ENCODE peak calls at places on chromosomes 2 and 18, in seven cellular contexts. One of them, this sample, is unnamed.
A peak's percentile ranks its signal among the peaks of the same experiment; 100 is the strongest.

GRCh38 chr2:12567411-12567810 is 149.3 kb upstream of the TRIB2 start:
- DNase-seq in B cell: no peak
- DNase-seq in tibial nerve: no peak
- DNase-seq in body of pancreas: no peak
- DNase-seq in OCI-LY7: no peak
- DNase-seq in sigmoid colon: no peak
- DNase-seq in CD8-positive, alpha-beta T cell: no peak
- DNase-seq in this sample: no peak

GRCh38 chr2:219290381-219291171 is 11.4 kb downstream of the DNAJB2 start:
- DNase-seq in B cell: no peak
- DNase-seq in tibial nerve: no peak
- DNase-seq in body of pancreas: no peak
- DNase-seq in OCI-LY7: no peak
- DNase-seq in sigmoid colon: peak; percentile 57
- DNase-seq in CD8-positive, alpha-beta T cell: no peak
- DNase-seq in this sample: no peak

GRCh38 chr2:152166633-152167032 is 8.9 kb downstream of the STAM2 start:
- DNase-seq in B cell: no peak
- DNase-seq in tibial nerve: no peak
- DNase-seq in body of pancreas: no peak
- DNase-seq in OCI-LY7: no peak
- DNase-seq in sigmoid colon: no peak
- DNase-seq in CD8-positive, alpha-beta T cell: no peak
- DNase-seq in this sample: no peak

GRCh38 chr2:132503621-132504200 is 87.1 kb downstream of the GPR39 start:
- DNase-seq in B cell: no peak
- DNase-seq in tibial nerve: no peak
- DNase-seq in body of pancreas: no peak
- DNase-seq in OCI-LY7: no peak
- DNase-seq in sigmoid colon: no peak
- DNase-seq in CD8-positive, alpha-beta T cell: no peak
- DNase-seq in this sample: no peak

GRCh38 chr2:190159453-190159852 is 96.9 kb upstream of the MSTN start:
- DNase-seq in B cell: no peak
- DNase-seq in tibial nerve: peak; percentile 18
- DNase-seq in body of pancreas: no peak
- DNase-seq in OCI-LY7: no peak
- DNase-seq in sigmoid colon: no peak
- DNase-seq in CD8-positive, alpha-beta T cell: no peak
- DNase-seq in this sample: no peak

GRCh38 chr2:185738679-185739472 is at the start of gene FSIP2:
- DNase-seq in B cell: no peak
- DNase-seq in tibial nerve: peak; percentile 23
- DNase-seq in body of pancreas: peak; percentile 85
- DNase-seq in OCI-LY7: no peak
- DNase-seq in sigmoid colon: peak; percentile 67
- DNase-seq in CD8-positive, alpha-beta T cell: peak; percentile 4
- DNase-seq in this sample: peak; percentile 70

GRCh38 chr2:15527074-15527739 is 33.9 kb downstream of the NBAS start:
- DNase-seq in B cell: no peak
- DNase-seq in tibial nerve: no peak
- DNase-seq in body of pancreas: no peak
- DNase-seq in OCI-LY7: no peak
- DNase-seq in sigmoid colon: no peak
- DNase-seq in CD8-positive, alpha-beta T cell: no peak
- DNase-seq in this sample: no peak

GRCh38 chr2:28507806-28508764 is 12.2 kb downstream of the PLB1 start:
- DNase-seq in B cell: no peak
- DNase-seq in tibial nerve: no peak
- DNase-seq in body of pancreas: peak; percentile 54
- DNase-seq in OCI-LY7: no peak
- DNase-seq in sigmoid colon: no peak
- DNase-seq in CD8-positive, alpha-beta T cell: peak; percentile 11
- DNase-seq in this sample: peak; percentile 44

GRCh38 chr2:234991290-234991689 is 39.5 kb downstream of the SH3BP4 start:
- DNase-seq in B cell: no peak
- DNase-seq in tibial nerve: no peak
- DNase-seq in body of pancreas: no peak
- DNase-seq in OCI-LY7: no peak
- DNase-seq in sigmoid colon: no peak
- DNase-seq in CD8-positive, alpha-beta T cell: no peak
- DNase-seq in this sample: no peak

GRCh38 chr2:200369886-200370285 is 63.4 kb downstream of the SPATS2L start:
- DNase-seq in B cell: no peak
- DNase-seq in tibial nerve: no peak
- DNase-seq in body of pancreas: no peak
- DNase-seq in OCI-LY7: no peak
- DNase-seq in sigmoid colon: no peak
- DNase-seq in CD8-positive, alpha-beta T cell: no peak
- DNase-seq in this sample: no peak

GRCh38 chr2:48268671-48269070 is 261.3 kb upstream of the STON1 start:
- DNase-seq in B cell: no peak
- DNase-seq in tibial nerve: no peak
- DNase-seq in body of pancreas: no peak
- DNase-seq in OCI-LY7: no peak
- DNase-seq in sigmoid colon: no peak
- DNase-seq in CD8-positive, alpha-beta T cell: no peak
- DNase-seq in this sample: no peak

GRCh38 chr2:20452551-20452950 is 5.7 kb downstream of the RHOB start:
- DNase-seq in B cell: no peak
- DNase-seq in tibial nerve: peak; percentile 49
- DNase-seq in body of pancreas: peak; percentile 19
- DNase-seq in OCI-LY7: no peak
- DNase-seq in sigmoid colon: peak; percentile 82
- DNase-seq in CD8-positive, alpha-beta T cell: no peak
- DNase-seq in this sample: peak; percentile 27

GRCh38 chr2:1609706-1610485 is 134.4 kb downstream of the PXDN start:
- DNase-seq in B cell: no peak
- DNase-seq in tibial nerve: no peak
- DNase-seq in body of pancreas: no peak
- DNase-seq in OCI-LY7: peak; percentile 50
- DNase-seq in sigmoid colon: peak; percentile 81
- DNase-seq in CD8-positive, alpha-beta T cell: no peak
- DNase-seq in this sample: no peak

GRCh38 chr2:235807347-235807746 is 313.5 kb downstream of the AGAP1 start:
- DNase-seq in B cell: no peak
- DNase-seq in tibial nerve: no peak
- DNase-seq in body of pancreas: no peak
- DNase-seq in OCI-LY7: no peak
- DNase-seq in sigmoid colon: no peak
- DNase-seq in CD8-positive, alpha-beta T cell: no peak
- DNase-seq in this sample: no peak

GRCh38 chr2:195498176-195498575 is 158.8 kb upstream of the SLC39A10 start:
- DNase-seq in B cell: peak; percentile 73
- DNase-seq in tibial nerve: peak; percentile 25
- DNase-seq in body of pancreas: peak; percentile 19
- DNase-seq in OCI-LY7: peak; percentile 67
- DNase-seq in sigmoid colon: no peak
- DNase-seq in CD8-positive, alpha-beta T cell: peak; percentile 64
- DNase-seq in this sample: peak; percentile 65

GRCh38 chr2:114543106-114543806 is 100.8 kb downstream of the DPP10 start:
- DNase-seq in B cell: no peak
- DNase-seq in tibial nerve: peak; percentile 14
- DNase-seq in body of pancreas: peak; percentile 21
- DNase-seq in OCI-LY7: no peak
- DNase-seq in sigmoid colon: no peak
- DNase-seq in CD8-positive, alpha-beta T cell: no peak
- DNase-seq in this sample: no peak

GRCh38 chr18:77300579-77300978 is 50.9 kb downstream of the GALR1 start:
- DNase-seq in B cell: no peak
- DNase-seq in tibial nerve: no peak
- DNase-seq in body of pancreas: peak; percentile 90
- DNase-seq in OCI-LY7: no peak
- DNase-seq in sigmoid colon: no peak
- DNase-seq in CD8-positive, alpha-beta T cell: no peak
- DNase-seq in this sample: no peak
- TF ChIP-seq CTCF in B cell: no peak
- TF ChIP-seq CTCF in tibial nerve: no peak
- TF ChIP-seq CTCF in body of pancreas: no peak
- TF ChIP-seq CTCF in OCI-LY7: no peak
- TF ChIP-seq CTCF in sigmoid colon: no peak
- TF ChIP-seq CTCF in CD8-positive, alpha-beta T cell: no peak
- TF ChIP-seq CTCF in this sample: no peak

DNA sequence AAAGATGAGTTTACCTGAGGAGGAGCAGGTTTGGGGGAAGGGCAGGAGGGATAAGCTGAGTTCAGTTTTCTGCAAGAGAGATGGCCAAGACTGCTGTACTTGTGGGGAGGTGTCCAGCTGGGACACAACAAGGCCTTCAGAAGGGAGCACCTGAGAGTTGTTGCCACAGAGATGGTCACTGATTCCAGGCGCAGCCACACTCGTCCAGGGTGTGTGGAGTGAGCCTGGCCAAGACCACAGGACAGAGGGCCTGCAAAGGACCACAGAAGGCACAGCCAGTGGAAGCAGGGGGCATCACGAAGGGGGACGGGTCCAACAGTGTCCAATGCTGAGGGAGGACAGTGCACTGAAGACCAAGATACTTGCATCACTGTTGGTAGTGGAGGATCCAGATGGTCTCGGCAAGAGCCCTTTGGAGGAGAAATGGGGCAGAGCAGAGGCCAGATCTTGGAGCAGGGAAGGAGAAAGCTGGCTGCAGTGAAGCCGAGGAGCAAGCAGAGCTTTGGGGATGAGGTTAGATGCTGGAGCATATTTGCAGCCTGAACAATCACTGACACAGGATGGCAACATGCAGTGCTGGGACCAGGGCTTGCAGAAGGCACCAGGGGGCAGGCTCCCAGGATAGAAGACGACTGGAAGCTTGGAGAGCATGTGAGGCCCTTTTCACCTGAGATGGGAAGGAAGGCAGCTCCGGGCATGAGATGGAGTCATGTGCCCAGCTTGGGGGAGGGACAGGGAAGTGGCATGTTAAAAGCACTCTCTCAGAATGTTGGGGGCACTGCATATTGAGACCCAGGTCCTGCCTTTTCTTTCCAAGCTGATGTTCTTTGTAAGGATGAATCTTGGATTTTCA is 214.0 kb downstream of the CYP26B1 start:
- DNase-seq in B cell: no peak
- DNase-seq in tibial nerve: no peak
- DNase-seq in body of pancreas: no peak
- DNase-seq in OCI-LY7: no peak
- DNase-seq in sigmoid colon: no peak
- DNase-seq in CD8-positive, alpha-beta T cell: no peak
- DNase-seq in this sample: no peak
- TF ChIP-seq CTCF in B cell: no peak
- TF ChIP-seq CTCF in tibial nerve: no peak
- TF ChIP-seq CTCF in body of pancreas: no peak
- TF ChIP-seq CTCF in OCI-LY7: no peak
- TF ChIP-seq CTCF in sigmoid colon: no peak
- TF ChIP-seq CTCF in CD8-positive, alpha-beta T cell: no peak
- TF ChIP-seq CTCF in this sample: no peak

GRCh38 chr2:126359494-126359893 is 296.5 kb upstream of the GYPC start:
- DNase-seq in B cell: no peak
- DNase-seq in tibial nerve: no peak
- DNase-seq in body of pancreas: no peak
- DNase-seq in OCI-LY7: peak; percentile 46
- DNase-seq in sigmoid colon: no peak
- DNase-seq in CD8-positive, alpha-beta T cell: no peak
- DNase-seq in this sample: no peak
- TF ChIP-seq CTCF in B cell: peak; percentile 47
- TF ChIP-seq CTCF in tibial nerve: no peak
- TF ChIP-seq CTCF in body of pancreas: no peak
- TF ChIP-seq CTCF in OCI-LY7: peak; percentile 75
- TF ChIP-seq CTCF in sigmoid colon: no peak
- TF ChIP-seq CTCF in CD8-positive, alpha-beta T cell: no peak
- TF ChIP-seq CTCF in this sample: no peak

GRCh38 chr2:42106257-42106816 is 58.5 kb downstream of the PKDCC start:
- DNase-seq in B cell: no peak
- DNase-seq in tibial nerve: no peak
- DNase-seq in body of pancreas: no peak
- DNase-seq in OCI-LY7: no peak
- DNase-seq in sigmoid colon: no peak
- DNase-seq in CD8-positive, alpha-beta T cell: no peak
- DNase-seq in this sample: no peak

GRCh38 chr2:42107249-42108042 is 59.6 kb downstream of the PKDCC start:
- DNase-seq in B cell: no peak
- DNase-seq in tibial nerve: no peak
- DNase-seq in body of pancreas: no peak
- DNase-seq in OCI-LY7: no peak
- DNase-seq in sigmoid colon: no peak
- DNase-seq in CD8-positive, alpha-beta T cell: no peak
- DNase-seq in this sample: no peak

GRCh38 chr2:42103829-42104228 is 56.0 kb downstream of the PKDCC start:
- DNase-seq in B cell: no peak
- DNase-seq in tibial nerve: no peak
- DNase-seq in body of pancreas: no peak
- DNase-seq in OCI-LY7: no peak
- DNase-seq in sigmoid colon: no peak
- DNase-seq in CD8-positive, alpha-beta T cell: no peak
- DNase-seq in this sample: no peak

GRCh38 chr2:42104621-42105020 is 56.8 kb downstream of the PKDCC start:
- DNase-seq in B cell: no peak
- DNase-seq in tibial nerve: no peak
- DNase-seq in body of pancreas: no peak
- DNase-seq in OCI-LY7: peak; percentile 18
- DNase-seq in sigmoid colon: no peak
- DNase-seq in CD8-positive, alpha-beta T cell: no peak
- DNase-seq in this sample: no peak

GRCh38 chr2:42105330-42106256 is 57.8 kb downstream of the PKDCC start:
- DNase-seq in B cell: peak; percentile 90
- DNase-seq in tibial nerve: no peak
- DNase-seq in body of pancreas: no peak
- DNase-seq in OCI-LY7: peak; percentile 86
- DNase-seq in sigmoid colon: no peak
- DNase-seq in CD8-positive, alpha-beta T cell: peak; percentile 80
- DNase-seq in this sample: peak; percentile 45
- TF ChIP-seq CTCF in B cell: no peak
- TF ChIP-seq CTCF in tibial nerve: no peak
- TF ChIP-seq CTCF in body of pancreas: no peak
- TF ChIP-seq CTCF in OCI-LY7: no peak
- TF ChIP-seq CTCF in sigmoid colon: no peak
- TF ChIP-seq CTCF in CD8-positive, alpha-beta T cell: no peak
- TF ChIP-seq CTCF in this sample: no peak

This sample was measured in stomach.